ENCODE peak calls at places on chromosomes 6 and 20, in six cellular contexts. M, V, E, X, R and J are unnamed samples.

GRCh38 chr6:44122821-44123220 is 4.4 kb downstream of the MRPL14 start:
- DNase-seq in E (peak), R (peak), X (no peak), V (no peak), M (peak), J (no peak)

GRCh38 chr6:165988757-165989456 is 178.7 kb downstream of the TBXT start:
- DNase-seq in V (no peak), R (no peak), M (no peak), X (no peak), E (no peak), J (no peak)

GRCh38 chr20:48098099-48098498 is 312.8 kb upstream of the SULF2 start:
- DNase-seq in X (no peak), R (no peak), M (no peak), E (no peak), V (no peak), J (no peak)

GRCh38 chr20:63446174-63447024 is 26.1 kb downstream of the KCNQ2 start:
- DNase-seq in V (no peak), X (no peak), R (no peak), M (no peak), E (no peak), J (no peak)

GRCh38 chr20:36017034-36017951 is 48.9 kb downstream of the CNBD2 start:
- DNase-seq in X (no peak), R (peak), V (no peak), E (peak), M (no peak), J (no peak)

GRCh38 chr6:12440981-12441380 is 150.8 kb downstream of the EDN1 start:
- DNase-seq in E (no peak), V (no peak), M (no peak), X (no peak), R (peak), J (no peak)

GRCh38 chr6:31614674-31615578 is at the start of gene AIF1:
- DNase-seq in X (no peak), E (no peak), V (no peak), R (no peak), M (peak), J (no peak)

GRCh38 chr20:62644044-62644795 is 1.9 kb downstream of the SLCO4A1 start:
- DNase-seq in X (no peak), R (no peak), V (no peak), M (no peak), E (no peak), J (no peak)

GRCh38 chr6:159152014-159152413 is 17.2 kb upstream of the FNDC1 start:
- DNase-seq in X (no peak), M (no peak), V (no peak), E (peak), R (no peak), J (no peak)

GRCh38 chr6:63571382-63571882 is 848 bp upstream of the LOC128125822 start:
- DNase-seq in R (no peak), E (no peak), V (no peak), X (no peak), M (no peak), J (no peak)

GRCh38 chr6:14987490-14987889 is 258.4 kb upstream of the JARID2 start:
- DNase-seq in R (no peak), V (no peak), E (no peak), M (no peak), X (no peak), J (no peak)

GRCh38 chr6:111845441-111845871 is 27.8 kb downstream of the FYN start:
- DNase-seq in M (peak), R (peak), X (no peak), E (no peak), V (no peak), J (no peak)

GRCh38 chr20:57282691-57283361 is 16.4 kb upstream of the BMP7 start:
- DNase-seq in R (no peak), E (no peak), M (no peak), V (no peak), X (no peak), J (no peak)

GRCh38 chr6:166724576-166724975 is 97.5 kb upstream of the RPS6KA2 start:
- DNase-seq in X (no peak), M (no peak), E (no peak), V (no peak), R (no peak), J (no peak)

GRCh38 chr20:53736757-53737403 is 143.2 kb upstream of the ZNF217 start:
- DNase-seq in E (peak), M (no peak), R (peak), X (no peak), V (no peak), J (no peak)

GRCh38 chr20:52054123-52054522 is 137.5 kb downstream of the ZFP64 start:
- DNase-seq in M (no peak), R (no peak), V (peak), E (no peak), X (no peak), J (peak)

GRCh38 chr20:40781340-40781916 is 92.4 kb upstream of the MAFB start:
- DNase-seq in X (no peak), V (no peak), R (no peak), M (no peak), E (no peak), J (no peak)

GRCh38 chr6:4316867-4317400 is 181.6 kb upstream of the ECI2 start:
- DNase-seq in E (peak), M (no peak), V (no peak), X (peak), R (peak), J (no peak)

GRCh38 chr6:101779051-101779844 is 385.7 kb downstream of the GRIK2 start:
- DNase-seq in E (peak), V (no peak), M (no peak), R (no peak), X (no peak), J (no peak)

GRCh38 chr20:46568570-46569129 is 18.2 kb upstream of the OCSTAMP start:
- DNase-seq in V (no peak), X (peak), R (peak), M (peak), E (peak), J (no peak)

GRCh38 chr20:47276856-47277541 is 79.5 kb downstream of the ZMYND8 start:
- DNase-seq in X (peak), M (no peak), V (no peak), R (peak), E (peak), J (no peak)

GRCh38 chr6:33610057-33610456 is 11.1 kb upstream of the ITPR3 start:
- DNase-seq in V (no peak), R (no peak), M (no peak), E (no peak), X (no peak), J (no peak)

GRCh38 chr6:63677282-63677681 is 41.7 kb downstream of the PHF3 start:
- DNase-seq in M (peak), E (no peak), X (no peak), V (no peak), R (no peak), J (no peak)

GRCh38 chr20:4325548-4326187 is 310.3 kb upstream of the RNF24 start:
- DNase-seq in R (no peak), E (no peak), X (no peak), V (no peak), M (no peak), J (no peak)

GRCh38 chr6:4059115-4059777 is 19.7 kb downstream of the FAM217A start:
- DNase-seq in E (peak), M (peak), R (peak), X (no peak), V (peak), J (peak)

GRCh38 chr6:127160484-127160883 is 42.0 kb downstream of the RSPO3 start:
- DNase-seq in V (no peak), R (no peak), X (no peak), E (no peak), M (no peak), J (no peak)

GRCh38 chr20:346640-347316 is at the start of gene NRSN2:
- DNase-seq in V (no peak), E (peak), X (peak), R (peak), M (peak), J (no peak)

GRCh38 chr6:101614774-101615173 is 221.3 kb downstream of the GRIK2 start:
- DNase-seq in M (no peak), R (no peak), E (peak), X (no peak), V (no peak), J (no peak)

GRCh38 chr6:123380257-123380656 is 256.5 kb downstream of the TRDN start:
- DNase-seq in V (no peak), M (peak), E (peak), X (no peak), R (peak), J (no peak)

GRCh38 chr6:44594471-44594870 is 207.0 kb downstream of the CDC5L start:
- DNase-seq in E (no peak), X (no peak), R (no peak), M (no peak), V (no peak), J (no peak)

GRCh38 chr6:79048611-79049010 is 29.4 kb downstream of the PHIP start:
- DNase-seq in V (no peak), M (peak), X (no peak), E (no peak), R (peak), J (no peak)

GRCh38 chr6:15892369-15892768 is 229.5 kb upstream of the DTNBP1 start:
- DNase-seq in V (no peak), E (no peak), M (no peak), R (no peak), X (no peak), J (no peak)

GRCh38 chr6:82786251-82786650 is 279.4 kb downstream of the UBE3D start:
- DNase-seq in E (no peak), M (no peak), R (no peak), X (no peak), V (no peak), J (no peak)

GRCh38 chr6:82781805-82782204 is 283.8 kb downstream of the UBE3D start:
- DNase-seq in E (no peak), V (no peak), X (no peak), M (no peak), R (no peak), J (no peak)

GRCh38 chr6:82785206-82785605 is 280.4 kb downstream of the UBE3D start:
- DNase-seq in V (no peak), M (no peak), E (peak), X (no peak), R (no peak), J (no peak)

GRCh38 chr6:82780334-82780733 is 285.3 kb downstream of the UBE3D start:
- DNase-seq in M (no peak), V (no peak), E (no peak), R (no peak), X (no peak), J (no peak)

GRCh38 chr6:82783587-82784253 is 281.9 kb downstream of the UBE3D start:
- DNase-seq in E (no peak), M (peak), V (no peak), X (no peak), R (no peak), J (no peak)
- TF ChIP-seq CTCF in E (peak), M (no peak), V (no peak), X (no peak), R (peak), J (no peak)

DNA sequence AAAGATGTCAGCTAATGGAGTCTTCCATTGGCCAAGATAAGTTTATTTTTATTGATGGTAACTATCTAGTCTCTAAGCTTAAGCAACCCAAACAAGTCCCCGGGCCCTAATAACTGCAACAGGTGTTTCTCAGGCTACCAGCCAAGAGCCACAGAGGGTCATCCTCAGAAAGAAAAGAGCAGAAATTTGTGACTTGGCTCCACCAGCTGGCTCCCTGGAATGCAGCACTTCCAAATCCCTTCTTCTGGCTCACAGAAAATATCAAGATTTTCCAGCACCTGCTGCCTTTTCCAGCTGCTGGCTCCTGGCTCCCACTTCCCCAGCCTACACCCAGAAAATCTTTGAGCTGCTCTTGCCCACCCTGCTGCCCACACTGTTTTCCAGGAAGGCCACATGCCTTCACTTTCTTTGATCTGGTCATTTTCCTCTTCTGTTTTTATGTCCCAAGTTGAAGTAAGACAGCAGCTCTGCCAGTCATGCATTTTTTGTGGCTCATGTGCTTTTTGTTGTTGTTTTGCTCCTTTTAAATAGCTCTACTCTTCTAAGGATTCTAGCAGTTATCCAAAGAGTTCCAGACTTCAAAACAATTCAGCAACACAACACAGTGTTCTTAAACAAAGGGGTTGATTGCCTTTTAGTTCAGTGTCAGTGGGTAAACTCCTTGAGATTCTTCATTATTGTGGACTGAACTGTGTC is 151.0 kb upstream of the SMLR1 start:
- DNase-seq in R (no peak), M (no peak), X (no peak), E (no peak), V (no peak), J (no peak)
- TF ChIP-seq CTCF in R (no peak), M (no peak), X (no peak), E (no peak), V (no peak), J (no peak)

GRCh38 chr6:35312076-35312762 is 14.6 kb downstream of the DEF6 start:
- DNase-seq in E (no peak), R (no peak), M (no peak), V (no peak), X (no peak), J (no peak)

GRCh38 chr6:35312763-35313125 is 15.1 kb downstream of the DEF6 start:
- DNase-seq in R (no peak), V (no peak), E (no peak), M (no peak), X (no peak), J (no peak)

GRCh38 chr6:35310265-35310831 is 12.7 kb downstream of the DEF6 start:
- DNase-seq in M (no peak), E (no peak), X (no peak), R (no peak), V (peak), J (no peak)

GRCh38 chr6:35309611-35310264 is 12.1 kb downstream of the DEF6 start:
- DNase-seq in X (no peak), R (no peak), M (no peak), V (no peak), E (no peak), J (no peak)

DNA sequence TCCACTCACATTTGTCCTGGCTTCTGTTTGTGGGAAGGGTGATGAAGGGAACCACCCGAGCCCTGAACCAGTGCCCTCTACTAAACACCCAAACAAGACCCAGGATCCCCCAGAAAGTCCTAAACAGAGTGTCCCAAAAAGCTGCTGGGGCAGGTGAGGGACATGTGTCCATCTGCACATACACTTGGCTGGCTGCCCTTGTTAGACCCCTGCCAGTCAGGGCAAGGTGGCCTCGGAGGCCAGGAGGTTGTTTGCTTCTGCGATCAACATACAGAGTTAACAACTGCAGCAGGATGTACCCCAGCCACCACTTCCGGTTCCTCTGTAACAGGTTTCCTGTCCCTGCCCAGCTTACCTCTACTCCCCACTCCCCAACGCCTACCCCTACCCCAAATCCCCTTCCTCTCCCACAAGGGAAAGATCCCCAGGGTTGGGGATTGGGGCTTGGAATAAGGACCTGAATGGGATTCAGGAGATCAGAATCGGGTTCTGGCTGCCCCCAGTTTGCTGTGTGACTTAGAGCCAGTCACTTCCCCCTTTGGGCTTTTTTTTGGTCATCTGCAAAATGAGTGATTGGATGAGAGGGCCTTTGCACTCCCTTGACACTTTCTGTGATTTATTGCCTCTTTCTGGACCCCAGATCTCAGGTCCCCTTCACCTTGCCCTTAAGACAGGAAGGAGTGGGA is 13.9 kb downstream of the DEF6 start:
- DNase-seq in R (no peak), M (no peak), V (peak), E (no peak), X (no peak), J (no peak)
- TF ChIP-seq CTCF in R (no peak), M (no peak), V (no peak), E (no peak), X (no peak), J (no peak)

GRCh38 chr6:47629954-47630353 is 68.4 kb upstream of the ADGRF4 start:
- DNase-seq in X (no peak), E (no peak), R (no peak), M (no peak), V (no peak), J (no peak)

GRCh38 chr6:47630587-47630986 is 67.8 kb upstream of the ADGRF4 start:
- DNase-seq in R (no peak), E (no peak), M (no peak), V (no peak), X (no peak), J (no peak)

GRCh38 chr6:47634210-47635047 is 64.0 kb upstream of the ADGRF4 start:
- DNase-seq in R (peak), V (no peak), E (no peak), M (no peak), X (no peak), J (no peak)

GRCh38 chr6:47631248-47632196 is 66.9 kb upstream of the ADGRF4 start:
- DNase-seq in R (peak), X (no peak), M (peak), V (no peak), E (peak), J (no peak)

GRCh38 chr6:47633141-47633540 is 65.2 kb upstream of the ADGRF4 start:
- DNase-seq in V (no peak), R (no peak), M (no peak), X (no peak), E (no peak), J (no peak)
- TF ChIP-seq CTCF in V (no peak), R (no peak), M (peak), X (no peak), E (no peak), J (no peak)

DNA sequence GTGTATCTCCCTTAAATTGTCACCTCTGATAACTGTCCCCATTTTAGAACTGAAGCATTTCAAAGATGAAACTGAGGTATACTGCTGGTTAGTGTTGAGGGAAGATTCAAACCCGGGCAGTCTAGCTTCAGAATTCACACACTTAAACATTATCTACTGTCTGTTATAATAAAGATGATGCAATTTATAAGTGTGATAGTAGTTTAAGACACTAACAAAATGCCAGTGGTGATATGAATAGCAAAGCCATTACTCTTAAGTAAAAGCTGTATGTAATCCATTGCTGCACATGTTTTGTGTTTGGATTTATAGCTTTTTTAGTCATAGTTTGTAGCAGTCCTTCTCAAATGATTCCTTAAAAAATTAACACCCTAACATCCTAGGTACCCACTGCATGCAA is 19.8 kb downstream of the USP45 start:
- DNase-seq in V (no peak), R (no peak), M (no peak), E (no peak), X (no peak), J (no peak)
- TF ChIP-seq CTCF in V (no peak), R (no peak), M (no peak), E (no peak), X (no peak), J (no peak)

GRCh38 chr20:50957798-50958732 is at the start of gene DPM1:
- DNase-seq in R (no peak), V (peak), M (peak), E (peak), X (peak), J (peak)

GRCh38 chr20:50959543-50960126 is 1.0 kb downstream of the MOCS3 start:
- DNase-seq in V (no peak), R (no peak), X (no peak), M (no peak), E (no peak), J (no peak)

GRCh38 chr20:50953821-50954220 is 4.5 kb downstream of the DPM1 start:
- DNase-seq in V (no peak), X (no peak), E (no peak), R (no peak), M (no peak), J (no peak)

GRCh38 chr20:50957276-50957675 is 1.1 kb downstream of the DPM1 start:
- DNase-seq in V (no peak), X (no peak), E (peak), R (peak), M (no peak), J (no peak)

DNA sequence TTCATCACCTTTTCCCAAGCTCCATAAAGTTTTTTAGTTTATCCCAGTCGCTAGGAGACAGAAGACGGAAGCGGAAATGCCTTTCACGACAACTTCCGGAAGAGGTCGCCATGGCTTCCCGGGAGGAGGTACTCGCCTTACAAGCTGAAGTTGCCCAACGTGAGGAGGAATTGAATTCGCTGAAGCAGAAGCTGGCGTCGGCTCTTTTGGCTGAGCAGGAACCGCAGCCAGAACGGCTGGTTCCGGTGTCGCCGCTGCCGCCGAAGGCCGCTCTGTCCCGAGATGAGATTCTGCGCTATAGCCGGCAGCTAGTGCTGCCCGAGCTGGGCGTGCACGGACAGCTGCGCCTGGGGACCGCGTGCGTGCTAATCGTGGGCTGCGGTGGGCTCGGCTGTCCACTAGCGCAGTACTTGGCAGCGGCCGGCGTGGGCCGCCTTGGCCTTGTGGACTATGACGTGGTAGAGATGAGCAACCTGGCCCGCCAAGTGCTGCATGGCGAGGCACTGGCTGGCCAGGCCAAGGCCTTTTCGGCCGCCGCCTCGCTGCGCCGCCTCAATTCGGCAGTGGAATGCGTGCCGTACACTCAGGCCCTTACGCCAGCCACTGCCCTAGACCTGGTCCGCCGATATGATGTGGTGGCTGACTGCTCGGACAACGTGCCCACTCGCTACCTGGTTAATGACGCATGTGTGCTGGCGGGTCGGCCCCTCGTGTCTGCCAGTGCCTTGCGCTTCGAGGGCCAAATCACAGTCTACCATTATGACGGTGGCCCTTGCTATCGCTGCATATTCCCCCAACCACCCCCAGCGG is at the start of gene MOCS3:
- DNase-seq in E (peak), M (peak), R (peak), V (peak), X (peak), J (peak)
- TF ChIP-seq CTCF in E (no peak), M (peak), R (no peak), V (no peak), X (no peak), J (no peak)